ENCODE peak calls at places on chromosomes 12 and 14, in six cellular contexts. M, W, J, E, T and Z are unnamed samples.

GRCh38 chr12:100668939-100669536 is 95.6 kb downstream of the GAS2L3 start:
- DNase-seq in M (peak; percentile 80), W (peak; percentile 62), J (peak; percentile 89), E (peak; percentile 64), T (peak; percentile 81), Z (peak; percentile 72)

GRCh38 chr12:49092086-49092815 is 2.4 kb downstream of the DHH start:
- DNase-seq in E (no peak), W (peak; percentile 50), T (peak; percentile 77), M (no peak), J (peak; percentile 71), Z (peak; percentile 26)

GRCh38 chr12:78146365-78146772 is 315.7 kb downstream of the NAV3 start:
- DNase-seq in J (no peak), M (no peak), E (no peak), T (no peak), W (no peak), Z (no peak)

GRCh38 chr12:63978519-63978918 is 134.0 kb downstream of the SRGAP1 start:
- DNase-seq in J (no peak), M (no peak), W (no peak), E (no peak), T (no peak), Z (no peak)

GRCh38 chr14:94547151-94547680 is 14.0 kb upstream of the SERPINA4 start:
- DNase-seq in W (no peak), J (no peak), T (no peak), E (no peak), M (no peak), Z (no peak)

GRCh38 chr12:84601483-84601882 is 311.1 kb downstream of the SLC6A15 start:
- DNase-seq in M (no peak), W (no peak), J (no peak), E (no peak), T (no peak), Z (no peak)

GRCh38 chr14:63432228-63432627 is 110.9 kb downstream of the PPP2R5E start:
- DNase-seq in M (no peak), W (no peak), T (no peak), E (no peak), J (no peak), Z (no peak)

GRCh38 chr12:57965766-57966165 is 24.4 kb downstream of the ATP23 start:
- DNase-seq in M (no peak), T (no peak), J (no peak), W (no peak), E (no peak), Z (no peak)

GRCh38 chr14:22370084-22370847 is 218.8 kb downstream of the DAD1 start:
- DNase-seq in M (no peak), E (no peak), T (no peak), W (peak; percentile 72), J (no peak), Z (peak; percentile 91)

GRCh38 chr12:108896817-108897216 is 16.9 kb downstream of the DAO start:
- DNase-seq in E (no peak), J (no peak), W (no peak), M (no peak), T (peak; percentile 21), Z (no peak)

GRCh38 chr12:46300906-46301305 is 32.1 kb upstream of the SLC38A1 start:
- DNase-seq in E (no peak), M (no peak), J (no peak), W (peak; percentile 46), T (no peak), Z (peak; percentile 7)

GRCh38 chr14:104739546-104740516 is 13.1 kb upstream of the SIVA1 start:
- DNase-seq in T (no peak), J (no peak), M (no peak), W (no peak), E (no peak), Z (no peak)
- TF ChIP-seq POLR2A in T (no peak), J (no peak), M (no peak), W (no peak), E (no peak), Z (no peak)

GRCh38 chr12:12977231-12977630 is 22.8 kb downstream of the HEBP1 start:
- DNase-seq in E (no peak), M (no peak), W (no peak), J (no peak), T (no peak), Z (no peak)
- H3K4me1 ChIP-seq in E (no peaks in the 10 kb centered on the region), M (peaks cover 2% of the 10 kb centered on the region), W (no peaks in the 10 kb centered on the region), J (no peaks in the 10 kb centered on the region), T (no peaks in the 10 kb centered on the region), Z (peaks cover 14% of the 10 kb centered on the region)

GRCh38 chr12:26229910-26230309 is 34.5 kb downstream of the SSPN start:
- DNase-seq in T (no peak), M (no peak), E (no peak), J (no peak), W (no peak), Z (no peak)
- H3K27ac ChIP-seq in T (no peak overlapping the region), M (no peak overlapping the region), E (peak overlapping the region; percentile 27), J (no peak overlapping the region), W (no peak overlapping the region), Z (peak overlapping the region; percentile 64)

GRCh38 chr12:56521590-56522371 is at the start of gene RBMS2:
- DNase-seq in J (peak; percentile 81), E (peak; percentile 74), W (peak; percentile 88), T (no peak), M (peak; percentile 80), Z (peak; percentile 92)
- TF ChIP-seq POLR2A in J (no peak), E (no peak), W (peak; percentile 33), T (no peak), M (no peak), Z (peak; percentile 46)

GRCh38 chr12:132546647-132547046 is 56.7 kb downstream of the FBRSL1 start:
- DNase-seq in J (no peak), E (no peak), M (no peak), T (no peak), W (no peak), Z (no peak)

GRCh38 chr12:132545183-132545953 is 55.4 kb downstream of the FBRSL1 start:
- DNase-seq in W (no peak), E (no peak), T (no peak), M (no peak), J (no peak), Z (no peak)

GRCh38 chr12:132544498-132544897 is 54.5 kb downstream of the FBRSL1 start:
- DNase-seq in T (no peak), W (no peak), J (no peak), E (no peak), M (no peak), Z (no peak)

GRCh38 chr12:132547207-132547740 is 57.3 kb downstream of the FBRSL1 start:
- DNase-seq in M (no peak), E (no peak), J (no peak), T (no peak), W (no peak), Z (no peak)

DNA sequence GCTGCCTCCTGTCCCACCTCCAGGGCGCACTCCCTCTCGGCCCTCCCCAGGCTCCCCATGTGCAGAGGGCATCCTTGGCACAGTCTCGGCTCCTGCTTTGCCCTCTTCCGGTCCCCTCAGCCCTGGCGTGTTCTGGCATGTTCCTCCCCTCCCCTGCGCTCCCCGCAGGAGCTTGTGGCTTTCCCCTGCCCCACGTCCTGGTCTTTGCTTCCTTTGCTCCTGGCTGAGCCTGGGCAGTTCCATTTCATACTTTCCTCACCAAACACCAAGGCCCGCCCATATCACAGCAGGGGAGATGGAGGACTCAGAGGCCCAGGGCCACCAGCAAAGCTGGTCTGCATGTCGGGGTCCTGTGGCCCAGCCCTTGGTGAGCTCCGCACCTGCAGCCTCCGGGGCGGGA is 56.0 kb downstream of the FBRSL1 start:
- DNase-seq in W (no peak), M (no peak), J (no peak), E (no peak), T (no peak), Z (no peak)
- H3K4me1 ChIP-seq in W (no peaks in the 10 kb centered on the region), M (no peaks in the 10 kb centered on the region), J (no peaks in the 10 kb centered on the region), E (no peaks in the 10 kb centered on the region), T (no peaks in the 10 kb centered on the region), Z (no peaks in the 10 kb centered on the region)

DNA sequence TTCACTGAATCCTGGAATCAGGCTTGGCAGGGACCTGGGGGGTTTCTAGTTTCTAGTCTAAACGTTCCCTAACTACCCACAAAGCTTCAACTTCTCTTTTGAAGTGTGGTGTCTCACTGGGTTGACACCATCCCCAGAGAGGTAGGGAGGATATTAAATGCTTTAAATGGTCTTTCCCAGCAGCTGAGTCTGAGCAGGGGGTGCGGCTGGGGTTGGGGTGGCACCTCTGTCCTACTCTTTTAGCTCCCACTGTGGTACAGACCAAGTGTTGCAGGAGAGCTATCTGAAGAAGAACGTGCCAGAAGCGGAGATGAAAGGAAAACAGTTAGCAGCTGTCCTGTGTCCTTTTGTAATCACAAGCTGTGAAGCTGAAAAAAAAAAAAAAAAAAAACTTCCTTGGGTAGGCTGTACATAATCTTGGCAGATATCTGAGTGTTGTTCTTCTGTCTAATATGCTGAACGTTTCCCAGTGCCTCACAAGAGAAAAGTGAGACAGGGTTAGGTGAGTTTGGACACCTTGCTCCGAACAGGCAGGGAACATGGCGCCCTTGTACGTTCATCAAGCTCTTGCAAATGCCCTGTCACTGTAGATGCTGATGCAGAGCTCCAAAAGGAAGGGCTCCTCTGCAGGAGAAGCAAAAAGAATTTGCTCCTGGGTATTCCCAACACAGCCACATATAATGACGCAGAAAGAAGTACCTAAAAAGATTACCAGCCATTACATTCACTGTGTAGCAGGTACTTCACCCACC is 447.2 kb downstream of the APAF1 start:
- DNase-seq in J (no peak), W (no peak), T (no peak), E (no peak), M (no peak), Z (no peak)
- H3K27ac ChIP-seq in J (no peak overlapping the region), W (no peak overlapping the region), T (no peak overlapping the region), E (no peak overlapping the region), M (no peak overlapping the region), Z (no peak overlapping the region)